ENCODE peak calls at places on chromosomes 12 and 14, in seven cellular contexts. M is HFFc6; A is WTC11; I is CD8-positive, alpha-beta T cell; T is adrenal gland; J is epithelial cell of proximal tubule; N is AG09309. W is an unnamed sample.

GRCh38 chr14:92058006-92058917 is 18.4 kb upstream of the TRIP11 start:
- DNase-seq in M (no peak), T (no peak), J (no peak), I (no peak), N (no peak), A (no peak), W (no peak)

GRCh38 chr12:48336564-48336963 is 14.2 kb downstream of the ZNF641 start:
- DNase-seq in J (no peak), A (peak), T (no peak), M (no peak), N (no peak), I (no peak), W (no peak)

GRCh38 chr12:32264995-32265394 is 134.4 kb upstream of the FGD4 start:
- DNase-seq in I (no peak), N (peak), J (no peak), M (no peak), A (no peak), T (no peak), W (no peak)

GRCh38 chr12:1692895-1693294 is 2.0 kb downstream of the ADIPOR2 start:
- DNase-seq in J (no peak), M (no peak), T (no peak), I (no peak), A (no peak), N (no peak), W (no peak)

GRCh38 chr14:47009615-47010014 is 358.0 kb upstream of the RPL10L start:
- DNase-seq in M (no peak), A (no peak), T (no peak), N (no peak), I (no peak), J (no peak), W (no peak)

GRCh38 chr12:132243596-132244289 is 85.6 kb downstream of the GALNT9 start:
- DNase-seq in T (no peak), I (no peak), N (no peak), M (no peak), A (peak), J (no peak), W (no peak)

GRCh38 chr14:32217301-32217700 is 14.2 kb upstream of the RNU6-8 start:
- DNase-seq in J (no peak), A (no peak), M (no peak), T (no peak), N (no peak), I (no peak), W (no peak)

GRCh38 chr12:108653082-108653516 is 19.4 kb upstream of the SELPLG start:
- DNase-seq in T (no peak), M (no peak), N (no peak), A (no peak), I (no peak), J (no peak), W (no peak)

GRCh38 chr12:124391340-124392261 is 96.7 kb downstream of the RFLNA start:
- DNase-seq in J (no peak), M (no peak), A (no peak), T (peak), N (no peak), I (peak), W (peak)

GRCh38 chr12:121005346-121005815 is 10.9 kb downstream of the C12orf43 start:
- DNase-seq in M (peak), T (no peak), N (no peak), A (peak), J (no peak), I (no peak), W (peak)

GRCh38 chr12:103956515-103957027 is 9.1 kb upstream of the TDG start:
- DNase-seq in A (no peak), I (no peak), T (peak), N (no peak), M (no peak), J (no peak), W (no peak)

GRCh38 chr12:87311206-87311605 is 718.0 kb downstream of the C12orf50 start:
- DNase-seq in J (no peak), A (no peak), I (no peak), N (no peak), M (no peak), T (no peak), W (no peak)

GRCh38 chr12:104733717-104734175 is 224.3 kb downstream of the SLC41A2 start:
- DNase-seq in T (no peak), I (no peak), A (peak), J (no peak), N (no peak), M (no peak), W (peak)

DNA sequence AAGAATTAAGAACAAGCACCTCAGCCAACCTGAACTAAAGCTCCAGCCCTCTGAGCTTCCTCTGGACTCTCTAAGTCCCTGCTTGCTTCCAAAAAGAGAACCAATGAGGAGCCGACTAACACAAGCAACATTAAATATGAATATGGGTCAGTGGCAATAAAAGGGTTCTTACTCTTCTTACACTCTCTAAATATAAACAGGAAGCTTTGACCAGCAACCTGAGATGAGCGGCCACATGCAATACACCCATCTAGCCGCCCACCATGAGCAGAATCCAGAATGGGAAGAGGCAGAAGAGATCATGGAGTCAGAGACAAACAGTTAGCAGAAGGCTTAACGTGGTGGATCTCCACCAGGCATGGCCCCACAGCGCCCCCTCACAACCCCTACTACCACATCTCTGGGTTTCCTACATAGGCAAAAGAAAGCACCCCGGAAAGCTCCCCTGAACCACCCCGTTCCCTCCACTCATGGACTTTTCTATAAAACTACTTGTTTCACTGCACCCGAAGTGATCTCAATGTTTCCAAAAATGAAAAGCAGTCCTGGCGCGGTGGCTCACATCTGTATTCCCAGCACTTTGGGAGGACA is 59.4 kb downstream of the TTC7B start:
- DNase-seq in N (no peak), A (peak), J (no peak), I (no peak), M (no peak), T (no peak), W (no peak)
- TF ChIP-seq CTCF in N (no peak), A (no peak), J (no peak), I (no peak), M (peak), T (no peak), W (no peak)

GRCh38 chr14:30681752-30682355 is 59.7 kb downstream of the SCFD1 start:
- DNase-seq in N (no peak), M (no peak), A (no peak), J (no peak), I (no peak), T (no peak), W (no peak)
- TF ChIP-seq CTCF in N (peak), M (peak), A (no peak), J (peak), I (peak), T (no peak), W (no peak)

GRCh38 chr12:122350444-122350843 is 72.0 kb downstream of the CLIP1 start:
- DNase-seq in N (no peak), T (peak), M (peak), J (no peak), A (no peak), I (no peak), W (no peak)
- TF ChIP-seq CTCF in N (peak), T (peak), M (peak), J (no peak), A (no peak), I (no peak), W (no peak)

GRCh38 chr12:57173089-57173488 is 25.7 kb upstream of the LRP1-AS start:
- DNase-seq in M (no peak), J (no peak), T (no peak), I (no peak), N (no peak), A (peak), W (peak)
- TF ChIP-seq CTCF in M (peak), J (peak), T (peak), I (peak), N (peak), A (peak), W (peak)